ENCODE peak calls at places on chromosomes 13 and 19, in nine cellular contexts. S is NCI-H1092 treated with DMSO at 0.1 percent for 48 hours; P is RPMI7951; G is ovary; C is left lung; O is activated naive CD4-positive, alpha-beta T cell; J is mammary epithelial cell; A is GF-D8; E is AML-193. B is an unnamed sample.
A peak's percentile ranks its signal among the peaks of the same experiment; 100 is the strongest.

GRCh38 chr19:32181356-32181920 is 164.0 kb upstream of the ZNF507 start:
- DNase-seq in S (no peak), P (no peak), G (no peak), C (no peak), O (no peak), J (no peak), A (no peak), E (no peak), B (no peak)

GRCh38 chr13:101930331-101930730 is 471.5 kb downstream of the FGF14 start:
- DNase-seq in S (no peak), P (no peak), G (no peak), C (no peak), O (no peak), J (no peak), A (no peak), E (no peak), B (no peak)

GRCh38 chr13:24923305-24923640 is 159.3 kb downstream of the RNF17 start:
- DNase-seq in S (no peak), P (peak; percentile 81), G (no peak), C (no peak), O (no peak), J (no peak), A (peak; percentile 79), E (peak; percentile 77), B (no peak)

GRCh38 chr13:66519259-66519658 is 710.9 kb downstream of the PCDH9 start:
- DNase-seq in S (no peak), P (no peak), G (no peak), C (no peak), O (no peak), J (no peak), A (no peak), E (no peak), B (no peak)

GRCh38 chr19:33063356-33064116 is 1.2 kb downstream of the RHPN2 start:
- DNase-seq in S (peak; percentile 16), P (peak; percentile 38), G (peak; percentile 26), C (no peak), O (no peak), J (no peak), A (no peak), E (no peak), B (peak; percentile 24)

GRCh38 chr13:75847588-75847987 is 211.5 kb downstream of the LMO7 start:
- DNase-seq in S (no peak), P (no peak), G (no peak), C (no peak), O (no peak), J (no peak), A (no peak), E (no peak), B (no peak)

GRCh38 chr19:2083174-2083854 is 12.8 kb downstream of the MOB3A start:
- DNase-seq in S (no peak), P (no peak), G (no peak), C (no peak), O (peak; percentile 45), J (no peak), A (peak; percentile 26), E (peak; percentile 52), B (no peak)

GRCh38 chr19:40799558-40800338 is 757 bp downstream of the EGLN2 start:
- DNase-seq in S (no peak), P (peak; percentile 42), G (peak; percentile 58), C (peak; percentile 68), O (no peak), J (no peak), A (no peak), E (no peak), B (peak; percentile 33)

GRCh38 chr19:13240312-13241022 is 90.3 kb downstream of the IER2 start:
- DNase-seq in S (no peak), P (no peak), G (no peak), C (no peak), O (no peak), J (no peak), A (no peak), E (no peak), B (no peak)

GRCh38 chr13:35478384-35479222 is 2.1 kb upstream of the MAB21L1 start:
- DNase-seq in S (no peak), P (no peak), G (no peak), C (no peak), O (no peak), J (no peak), A (no peak), E (no peak), B (no peak)

GRCh38 chr19:35561436-35561835 is 2.0 kb downstream of the ATP4A start:
- DNase-seq in S (no peak), P (no peak), G (no peak), C (no peak), O (no peak), J (no peak), A (no peak), E (no peak), B (no peak)

GRCh38 chr19:20273951-20274578 is 107.1 kb downstream of the ZNF486 start:
- DNase-seq in S (no peak), P (no peak), G (no peak), C (no peak), O (no peak), J (no peak), A (no peak), E (no peak), B (no peak)

GRCh38 chr19:33464733-33465115 is 56.9 kb downstream of the PEPD start:
- DNase-seq in S (no peak), P (no peak), G (no peak), C (no peak), O (no peak), J (no peak), A (no peak), E (no peak), B (no peak)

GRCh38 chr19:12000152-12000981 is 35.1 kb downstream of the ZNF433 start:
- DNase-seq in S (no peak), P (peak; percentile 56), G (no peak), C (no peak), O (no peak), J (peak; percentile 52), A (no peak), E (no peak), B (no peak)

GRCh38 chr19:37955986-37956385 is 49.0 kb downstream of the SIPA1L3 start:
- DNase-seq in S (no peak), P (no peak), G (no peak), C (no peak), O (no peak), J (no peak), A (no peak), E (no peak), B (no peak)

GRCh38 chr19:17079710-17080440 is 4.3 kb downstream of the MYO9B start:
- DNase-seq in S (peak; percentile 61), P (peak; percentile 98), G (peak; percentile 32), C (no peak), O (no peak), J (peak; percentile 99), A (no peak), E (peak; percentile 91), B (peak; percentile 87)

GRCh38 chr19:29714953-29715694 is at the start of gene C19orf12:
- DNase-seq in S (peak; percentile 33), P (peak; percentile 50), G (peak; percentile 69), C (peak; percentile 53), O (peak; percentile 62), J (peak; percentile 38), A (no peak), E (peak; percentile 35), B (peak; percentile 52)

GRCh38 chr19:46722421-46723022 is 5.6 kb upstream of the PRKD2 start:
- DNase-seq in S (no peak), P (no peak), G (no peak), C (no peak), O (no peak), J (no peak), A (no peak), E (no peak), B (no peak)

GRCh38 chr19:991932-992669 is 8.0 kb downstream of the WDR18 start:
- DNase-seq in S (no peak), P (no peak), G (no peak), C (no peak), O (no peak), J (no peak), A (no peak), E (no peak), B (no peak)

GRCh38 chr13:73411067-73411809 is 352.4 kb downstream of the KLF5 start:
- DNase-seq in S (peak; percentile 35), P (peak; percentile 11), G (no peak), C (no peak), O (no peak), J (peak; percentile 90), A (no peak), E (no peak), B (peak; percentile 52)

GRCh38 chr19:48381178-48381950 is 10.0 kb downstream of the KDELR1 start:
- DNase-seq in S (no peak), P (no peak), G (no peak), C (no peak), O (no peak), J (no peak), A (no peak), E (no peak), B (no peak)

GRCh38 chr13:37303610-37304009 is 198.1 kb upstream of the CSNK1A1L start:
- DNase-seq in S (no peak), P (peak; percentile 50), G (no peak), C (no peak), O (no peak), J (peak; percentile 14), A (no peak), E (no peak), B (no peak)

GRCh38 chr13:32491028-32491427 is 47.6 kb downstream of the N4BP2L2 start:
- DNase-seq in S (no peak), P (no peak), G (no peak), C (no peak), O (no peak), J (no peak), A (no peak), E (no peak), B (no peak)

GRCh38 chr19:12786149-12786870 is 5.0 kb upstream of the JUNB start:
- DNase-seq in S (no peak), P (peak; percentile 46), G (peak; percentile 38), C (peak; percentile 88), O (no peak), J (no peak), A (peak; percentile 56), E (peak; percentile 69), B (no peak)

GRCh38 chr13:45336025-45336800 is 4.8 kb downstream of the TPT1 start:
- DNase-seq in S (no peak), P (no peak), G (no peak), C (no peak), O (no peak), J (no peak), A (no peak), E (no peak), B (no peak)

GRCh38 chr19:15442142-15442920 is 7.4 kb downstream of the WIZ start:
- DNase-seq in S (no peak), P (no peak), G (no peak), C (no peak), O (no peak), J (no peak), A (no peak), E (no peak), B (no peak)

GRCh38 chr13:42820450-42820849 is 39.1 kb downstream of the FAM216B start:
- DNase-seq in S (no peak), P (no peak), G (no peak), C (no peak), O (no peak), J (no peak), A (no peak), E (no peak), B (no peak)

GRCh38 chr13:99296270-99296865 is 10.8 kb downstream of the GPR183 start:
- DNase-seq in S (no peak), P (no peak), G (no peak), C (no peak), O (no peak), J (no peak), A (no peak), E (no peak), B (no peak)

B was measured in SK-MEL-5.